ENCODE peak calls at places on chromosome 14, in five cellular contexts. R, B, A, L and Z are unnamed samples.
A peak's percentile ranks its signal among the peaks of the same experiment; 100 is the strongest.

GRCh38 chr14:85401396-85401795 is 128.5 kb upstream of the FLRT2 start:
- DNase-seq in L (no peak), B (no peak), A (no peak), R (peak; percentile 39), Z (no peak)

GRCh38 chr14:57209561-57209960 is 59.1 kb downstream of the EXOC5 start:
- DNase-seq in B (peak; percentile 2), R (no peak), L (no peak), A (no peak), Z (no peak)

GRCh38 chr14:94376108-94376975 is 12.1 kb downstream of the SERPINA1 start:
- DNase-seq in L (no peak), A (no peak), B (no peak), R (no peak), Z (no peak)

GRCh38 chr14:96962337-96962736 is 165.2 kb downstream of the VRK1 start:
- DNase-seq in B (no peak), L (peak; percentile 13), A (no peak), R (no peak), Z (no peak)

GRCh38 chr14:64289571-64289970 is 4.6 kb downstream of the ESR2 start:
- DNase-seq in R (no peak), B (no peak), L (no peak), A (no peak), Z (no peak)

GRCh38 chr14:104680806-104681688 is 8.4 kb upstream of the INF2 start:
- DNase-seq in R (peak; percentile 77), L (no peak), B (peak; percentile 86), A (peak; percentile 76), Z (peak; percentile 67)

GRCh38 chr14:102280376-102280962 is 24.5 kb downstream of the MOK start:
- DNase-seq in B (peak; percentile 77), R (no peak), A (no peak), L (no peak), Z (no peak)

GRCh38 chr14:70339970-70340369 is 19.5 kb downstream of the COX16 start:
- DNase-seq in B (no peak), L (no peak), A (no peak), R (no peak), Z (no peak)

GRCh38 chr14:56044196-56044595 is 74.0 kb upstream of the PELI2 start:
- DNase-seq in A (no peak), L (no peak), B (no peak), R (no peak), Z (no peak)

GRCh38 chr14:31510222-31510621 is 22.4 kb upstream of the GPR33 start:
- DNase-seq in B (peak; percentile 16), A (no peak), R (peak; percentile 38), L (no peak), Z (no peak)

GRCh38 chr14:69768873-69769272 is 1.9 kb downstream of the SRSF5 start:
- DNase-seq in R (peak; percentile 58), A (no peak), L (no peak), B (no peak), Z (no peak)

GRCh38 chr14:89861630-89862029 is 92.9 kb downstream of the EFCAB11 start:
- DNase-seq in B (no peak), A (no peak), R (no peak), L (no peak), Z (no peak)

GRCh38 chr14:35669782-35670181 is 135.8 kb downstream of the INSM2 start:
- DNase-seq in L (no peak), A (no peak), B (peak; percentile 5), R (no peak), Z (no peak)

GRCh38 chr14:94110552-94111181 is at the start of gene IFI27:
- DNase-seq in A (peak; percentile 21), L (no peak), B (no peak), R (peak; percentile 62), Z (peak; percentile 74)

GRCh38 chr14:59583755-59584154 is 7.1 kb upstream of the CCDC175 start:
- DNase-seq in A (no peak), L (no peak), R (no peak), B (peak; percentile 8), Z (no peak)

GRCh38 chr14:58752782-58753181 is 115.0 kb downstream of the DACT1 start:
- DNase-seq in B (peak; percentile 44), R (peak; percentile 79), L (no peak), A (peak; percentile 61), Z (peak; percentile 86)

GRCh38 chr14:59360923-59361794 is 104.0 kb downstream of the GPR135 start:
- DNase-seq in L (no peak), A (no peak), R (peak; percentile 43), B (peak; percentile 90), Z (peak; percentile 79)

GRCh38 chr14:105931808-105932483 is 405.6 kb downstream of the TMEM121 start:
- DNase-seq in R (no peak), L (no peak), B (peak; percentile 29), A (no peak), Z (no peak)

GRCh38 chr14:92759679-92760523 is 11.5 kb upstream of the LGMN start:
- DNase-seq in A (no peak), B (no peak), L (no peak), R (no peak), Z (no peak)

GRCh38 chr14:87002831-87003230 is 990.2 kb downstream of the GALC start:
- DNase-seq in A (no peak), R (no peak), L (no peak), B (no peak), Z (no peak)

GRCh38 chr14:92507174-92507768 is 6.3 kb upstream of the RIN3 start:
- DNase-seq in R (no peak), L (no peak), B (no peak), A (no peak), Z (no peak)

GRCh38 chr14:52267501-52268190 is at the start of gene PTGDR:
- DNase-seq in R (no peak), L (peak; percentile 57), B (no peak), A (no peak), Z (peak; percentile 47)

GRCh38 chr14:78319826-78320635 is 149.9 kb downstream of the NRXN3 start:
- DNase-seq in L (no peak), A (no peak), B (no peak), R (no peak), Z (no peak)

GRCh38 chr14:101877766-101878165 is 86.6 kb upstream of the DYNC1H1 start:
- DNase-seq in L (no peak), B (no peak), A (no peak), R (no peak), Z (no peak)

GRCh38 chr14:72644038-72644437 is 249.9 kb downstream of the DPF3 start:
- DNase-seq in L (no peak), A (no peak), R (no peak), B (no peak), Z (no peak)

GRCh38 chr14:103109789-103110415 is 13.4 kb upstream of the TNFAIP2 start:
- DNase-seq in R (peak; percentile 32), A (no peak), B (peak; percentile 91), L (no peak), Z (peak; percentile 65)

GRCh38 chr14:103512701-103513611 is 9.7 kb downstream of the CKB start:
- DNase-seq in R (peak; percentile 28), B (no peak), L (no peak), A (peak; percentile 76), Z (no peak)

GRCh38 chr14:95536036-95536577 is 1.3 kb downstream of the GLRX5 start:
- DNase-seq in A (no peak), R (no peak), B (no peak), L (no peak), Z (no peak)
- H3K4me1 ChIP-seq in A (peaks cover 38% of the 10 kb centered on the region), R (peaks cover 45% of the 10 kb centered on the region), B (peaks cover 34% of the 10 kb centered on the region), L (peaks cover 46% of the 10 kb centered on the region), Z (peaks cover 58% of the 10 kb centered on the region)

DNA sequence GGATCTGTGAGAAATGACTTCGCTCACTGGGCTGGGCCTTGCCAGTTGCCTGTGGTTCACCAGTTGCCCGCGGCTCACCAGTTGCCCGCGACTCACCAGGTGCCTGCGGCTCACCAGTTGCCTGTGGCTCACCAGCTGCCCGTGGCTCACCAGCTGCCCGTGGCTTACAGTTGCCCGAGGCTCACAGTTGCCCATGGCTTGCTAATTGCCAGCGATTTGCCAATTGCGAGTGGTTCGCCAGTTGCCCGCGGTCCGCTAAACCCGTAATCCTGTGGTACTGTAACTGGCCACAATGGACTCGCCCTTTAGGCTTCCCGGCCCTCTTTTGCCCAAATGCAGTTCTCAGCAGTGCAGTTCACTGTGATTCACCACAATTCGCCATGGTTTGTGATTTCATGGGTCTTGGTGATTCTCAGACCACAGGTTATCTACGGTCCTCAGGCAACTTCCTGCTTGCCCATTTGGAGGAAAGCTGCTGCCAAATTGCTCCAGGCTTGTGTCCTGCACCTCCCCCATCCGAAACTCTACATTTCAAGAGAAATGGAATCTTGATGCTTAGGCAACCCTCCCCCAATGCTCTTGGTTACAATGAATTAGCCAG is 15.0 kb upstream of the MEG3 start:
- DNase-seq in B (no peak), A (no peak), L (no peak), R (no peak), Z (no peak)
- H3K27ac ChIP-seq in B (no peak overlapping the region), A (no peak overlapping the region), L (no peak overlapping the region), R (no peak overlapping the region), Z (no peak overlapping the region)

GRCh38 chr14:51239813-51240803 is at the start of gene TMX1:
- DNase-seq in R (peak; percentile 99), L (peak; percentile 81), A (peak; percentile 92), B (peak; percentile 99), Z (peak; percentile 98)
- TF ChIP-seq CTCF in R (peak; percentile 19), L (no peak), A (no peak), B (no peak), Z (no peak)

DNA sequence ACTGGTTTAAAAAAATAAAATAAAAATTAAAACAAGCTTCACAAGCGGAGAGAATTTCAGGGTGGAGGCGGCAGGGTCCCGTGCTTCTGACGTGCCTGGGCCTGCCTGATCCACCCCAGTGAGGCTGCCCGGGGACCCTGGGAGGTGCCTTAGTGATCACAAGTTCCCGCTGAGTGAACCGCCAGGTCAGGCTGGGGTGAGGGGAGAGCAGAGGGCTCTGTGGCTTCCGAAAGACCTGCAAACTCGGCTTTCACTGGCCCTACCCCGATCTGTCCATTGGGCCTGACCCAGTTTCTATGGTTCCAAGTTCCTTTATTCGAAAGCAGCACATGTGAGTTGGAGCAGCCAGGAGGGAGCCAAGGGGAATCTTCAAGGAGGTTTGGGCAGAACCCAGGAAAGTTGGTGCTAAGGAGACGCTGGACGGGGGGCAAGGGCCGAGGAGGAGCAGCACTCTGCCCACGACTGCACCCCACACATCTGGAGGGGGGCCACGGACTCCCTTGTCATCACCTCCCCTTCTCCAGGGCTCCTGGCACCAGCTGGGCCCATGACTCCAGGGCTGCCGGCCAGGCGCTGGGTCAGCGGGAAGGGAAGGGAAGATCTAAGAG is 12.9 kb downstream of the MMP14 start:
- DNase-seq in B (no peak), R (no peak), L (no peak), A (peak; percentile 59), Z (peak; percentile 54)
- H3K4me1 ChIP-seq in B (peaks cover 4% of the 10 kb centered on the region), R (peaks cover 75% of the 10 kb centered on the region), L (peaks cover 6% of the 10 kb centered on the region), A (peaks cover 66% of the 10 kb centered on the region), Z (peaks cover 50% of the 10 kb centered on the region)

GRCh38 chr14:74348241-74348734 is at the start of gene VRTN:
- DNase-seq in B (no peak), R (no peak), A (no peak), L (no peak), Z (no peak)
- H3K27ac ChIP-seq in B (no peak within 1 kb of the TSS), R (no peak within 1 kb of the TSS), A (no peak within 1 kb of the TSS), L (no peak within 1 kb of the TSS), Z (no peak within 1 kb of the TSS)

DNA sequence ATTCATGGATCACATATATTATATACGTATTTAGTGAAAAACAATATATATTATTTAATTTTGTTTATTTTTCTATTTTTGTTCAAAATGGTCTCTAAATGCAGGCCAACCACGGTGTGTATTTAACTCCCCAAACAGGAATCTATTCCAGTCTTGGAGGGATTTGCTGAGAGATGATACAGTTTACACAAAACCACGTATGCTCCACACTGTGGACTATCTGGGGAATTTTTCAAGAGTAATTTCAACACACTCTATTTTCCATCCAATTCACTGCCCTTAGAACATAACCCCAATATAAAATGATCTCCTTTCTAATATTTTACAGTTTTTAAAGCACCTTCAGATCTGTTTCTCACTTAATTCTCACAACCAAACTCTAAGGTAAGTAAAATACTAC is 15.3 kb downstream of the EML1 start:
- DNase-seq in A (no peak), R (no peak), L (no peak), B (no peak), Z (no peak)
- TF ChIP-seq CTCF in A (no peak), R (no peak), L (no peak), B (no peak), Z (no peak)